ENCODE peak calls at places on chromosomes 4 and X, in seven cellular contexts. T is HCT116, V is Peyer's patch, W is tibial nerve, N is breast epithelium, C is adrenal gland, E is uterus. M is an unnamed sample. For H3K4me1, the result is how much of the 10 kb centered on the place peaks cover.

GRCh38 chr4:8370835-8371234 is 69.7 kb downstream of the ACOX3 start:
- DNase-seq in T (no peak), N (no peak), V (peak), E (peak), W (no peak), C (no peak), M (peak)

GRCh38 chr4:184067931-184068554 is 149.6 kb downstream of the ENPP6 start:
- DNase-seq in T (no peak), N (no peak), C (no peak), W (no peak), E (no peak), V (no peak), M (no peak)

GRCh38 chr4:37066149-37066548 is 178.4 kb upstream of the NWD2 start:
- DNase-seq in N (no peak), W (no peak), T (no peak), V (no peak), C (peak), E (no peak), M (no peak)

GRCh38 chrX:1582686-1583437 is 8.5 kb upstream of the AKAP17A start:
- DNase-seq in T (peak), N (no peak), V (no peak), W (no peak), E (no peak), C (no peak), M (no peak)

GRCh38 chr4:180617203-180617602 is 1626.0 kb upstream of the TENM3 start:
- DNase-seq in C (no peak), V (no peak), W (no peak), T (no peak), N (no peak), E (no peak), M (no peak)

GRCh38 chrX:41265615-41266014 is 68.3 kb upstream of the DDX3X start:
- DNase-seq in N (no peak), T (no peak), C (no peak), W (no peak), E (peak), V (no peak), M (peak)

GRCh38 chr4:165726831-165727230 is 146.2 kb upstream of the TLL1 start:
- DNase-seq in T (no peak), N (no peak), C (no peak), W (no peak), V (no peak), E (no peak), M (no peak)

GRCh38 chr4:25817059-25817681 is 45.6 kb downstream of the SEL1L3 start:
- DNase-seq in T (no peak), C (no peak), W (no peak), V (no peak), E (no peak), N (no peak), M (no peak)

GRCh38 chr4:114964016-114964415 is 149.4 kb downstream of the NDST4 start:
- DNase-seq in T (no peak), C (no peak), V (no peak), N (no peak), E (no peak), W (no peak), M (no peak)

GRCh38 chr4:187814737-187815465 is 180.7 kb upstream of the ZFP42 start:
- DNase-seq in C (peak), T (no peak), N (no peak), V (peak), E (peak), W (no peak), M (no peak)

GRCh38 chrX:154549766-154550165 is 2.3 kb downstream of the IKBKG start:
- DNase-seq in C (no peak), E (no peak), W (no peak), T (no peak), V (no peak), N (no peak), M (no peak)

GRCh38 chrX:133781174-133781573 is 204.2 kb downstream of the GPC3 start:
- DNase-seq in W (no peak), N (no peak), C (no peak), T (no peak), E (no peak), V (no peak), M (no peak)

GRCh38 chr4:16967722-16968121 is 69.3 kb upstream of the LDB2 start:
- DNase-seq in N (no peak), E (peak), C (no peak), W (peak), V (no peak), T (no peak), M (peak)

GRCh38 chrX:16882702-16883486 is 12.7 kb upstream of the RBBP7 start:
- DNase-seq in V (peak), T (peak), W (peak), E (peak), N (peak), C (peak), M (peak)

GRCh38 chr4:79823148-79823763 is 249.8 kb downstream of the ANTXR2 start:
- DNase-seq in T (no peak), V (no peak), E (peak), C (peak), W (no peak), N (no peak), M (peak)

GRCh38 chrX:153913211-153913610 is 8.7 kb downstream of the AVPR2 start:
- DNase-seq in T (no peak), E (no peak), N (no peak), W (no peak), V (no peak), C (no peak), M (no peak)

GRCh38 chr4:118969359-118969758 is 80.7 kb downstream of the SYNPO2 start:
- DNase-seq in T (peak), W (peak), N (no peak), C (peak), V (no peak), E (peak), M (peak)

GRCh38 chrX:65926095-65927019 is 113.5 kb downstream of the VSIG4 start:
- DNase-seq in E (no peak), N (no peak), W (no peak), V (no peak), T (no peak), C (no peak), M (no peak)

GRCh38 chrX:2489446-2490445 is 11.0 kb downstream of the DHRSX start:
- DNase-seq in V (peak), N (no peak), T (no peak), E (no peak), W (no peak), C (no peak), M (no peak)

GRCh38 chrX:9562851-9563250 is 98.0 kb downstream of the TBL1X start:
- DNase-seq in E (no peak), C (no peak), T (no peak), W (no peak), N (no peak), V (no peak), M (no peak)

GRCh38 chr4:23878912-23879732 is 10.7 kb downstream of the PPARGC1A start:
- DNase-seq in V (no peak), W (no peak), C (no peak), T (no peak), N (no peak), E (no peak), M (no peak)

GRCh38 chrX:13511557-13512330 is 57.7 kb upstream of the EGFL6 start:
- DNase-seq in T (no peak), N (no peak), E (no peak), C (no peak), W (no peak), V (no peak), M (no peak)

GRCh38 chr4:96602661-96603060 is 762.8 kb downstream of the PDHA2 start:
- DNase-seq in T (peak), C (no peak), N (no peak), E (no peak), W (no peak), V (no peak), M (no peak)

GRCh38 chr4:109873791-109874514 is 26.0 kb downstream of the LRIT3 start:
- DNase-seq in V (no peak), T (peak), E (no peak), N (no peak), W (no peak), C (no peak), M (no peak)

GRCh38 chr4:81913427-81913878 is 441.7 kb upstream of the RASGEF1B start:
- DNase-seq in E (no peak), N (no peak), T (peak), C (peak), W (no peak), V (no peak), M (no peak)

GRCh38 chr4:53960843-53961242 is 103.6 kb downstream of the CHIC2 start:
- DNase-seq in T (no peak), W (no peak), N (no peak), C (no peak), E (no peak), V (no peak), M (no peak)

GRCh38 chr4:68461790-68462189 is 14.5 kb downstream of the TMPRSS11E start:
- DNase-seq in W (no peak), V (no peak), N (no peak), C (no peak), T (no peak), E (no peak), M (no peak)

GRCh38 chrX:31353095-31353494 is 281.3 kb upstream of the FTHL17 start:
- DNase-seq in W (no peak), C (no peak), V (no peak), N (no peak), E (no peak), T (no peak), M (no peak)

GRCh38 chr4:152640058-152640921 is 39.5 kb downstream of the TMEM154 start:
- DNase-seq in C (no peak), N (no peak), V (no peak), W (no peak), T (no peak), E (no peak), M (no peak)

DNA sequence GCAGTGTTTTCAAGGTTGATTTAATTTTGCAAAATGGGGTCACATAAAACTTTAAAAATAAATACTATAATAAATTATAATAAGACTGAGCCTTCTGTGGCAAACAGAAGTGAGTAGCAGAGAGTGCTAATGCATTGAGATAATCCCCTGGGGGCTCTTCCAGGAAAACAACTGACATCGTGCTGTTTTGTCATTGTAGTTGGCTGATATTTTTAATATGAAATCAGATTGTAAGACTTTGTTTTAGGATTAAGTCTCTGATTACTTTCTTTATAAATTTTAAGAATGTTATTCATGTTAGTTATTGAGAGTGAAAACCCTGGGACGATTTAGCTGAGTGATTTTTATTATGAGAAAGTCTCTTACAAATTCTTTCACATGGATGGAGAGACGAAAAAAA is 103.1 kb downstream of the AFF1 start:
- DNase-seq in E (no peak), W (no peak), T (no peak), C (no peak), N (no peak), V (no peak), M (no peak)
- H3K4me1 ChIP-seq in E (under half), W (under half), T (under half), C (half or more), N (under half), V (under half), M (half or more)

DNA sequence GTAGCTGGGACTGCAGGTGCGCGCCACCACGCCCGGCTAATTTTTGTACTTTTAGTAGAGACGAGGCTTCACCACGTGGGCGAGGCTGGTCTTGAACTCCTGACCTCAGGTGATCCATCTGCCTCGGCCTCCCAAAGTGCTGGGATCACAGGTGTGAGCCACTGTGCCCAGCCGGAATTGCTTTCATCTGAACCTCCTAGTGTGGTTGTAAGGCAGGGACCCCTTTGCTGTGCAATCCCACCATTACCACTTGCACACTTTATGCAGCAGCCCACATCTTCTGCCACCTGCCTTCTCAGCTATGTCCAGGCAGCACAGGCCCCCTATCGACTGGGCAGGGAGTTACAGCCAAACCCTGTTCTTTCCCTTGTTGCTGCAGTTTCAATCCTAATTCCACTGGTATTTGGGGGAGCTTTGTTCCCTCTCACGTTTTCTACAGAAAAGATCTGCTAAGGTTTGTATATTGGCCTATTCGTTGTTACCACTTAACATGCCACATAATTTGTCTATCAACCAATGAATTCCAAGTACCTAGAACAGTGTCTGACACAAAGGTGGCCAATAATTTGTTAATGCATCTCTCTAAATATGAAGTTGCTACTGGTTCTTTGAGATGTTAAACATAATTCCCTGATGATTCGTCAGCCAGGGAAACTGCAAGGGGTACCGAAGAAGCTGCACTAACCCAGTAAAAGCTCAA is 6.5 kb downstream of the RPL39 start:
- DNase-seq in E (no peak), C (no peak), V (peak), N (no peak), T (no peak), W (no peak), M (no peak)
- TF ChIP-seq POLR2A in E (no peak), C (no peak), V (no peak), N (no peak), T (no peak), W (no peak), M (no peak)

DNA sequence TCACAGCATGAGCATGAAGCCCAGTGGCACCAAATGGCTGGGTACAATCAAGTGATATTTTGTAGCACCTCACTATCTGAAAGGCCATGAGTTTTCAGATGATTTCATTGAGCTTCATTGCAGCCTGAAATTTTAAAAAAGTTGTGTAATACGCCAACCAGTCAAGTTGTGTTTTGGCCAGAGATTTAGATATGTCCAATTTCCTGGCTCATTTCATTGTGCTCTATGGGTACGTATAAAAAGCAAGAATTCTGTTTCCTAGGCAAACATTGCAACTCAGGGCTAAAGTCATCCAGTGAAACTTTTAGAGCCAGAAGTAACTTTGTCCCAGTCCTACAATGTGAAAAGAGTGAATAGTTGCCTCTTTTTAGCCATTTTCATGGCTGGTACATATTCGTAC is 212.5 kb downstream of the GC start:
- DNase-seq in W (no peak), E (no peak), T (no peak), C (no peak), N (no peak), V (no peak), M (no peak)
- H3K4me1 ChIP-seq in W (under half), E (under half), T (under half), C (under half), N (under half), V (under half), M (under half)

GRCh38 chrX:48468247-48468671 is 1.8 kb downstream of the SLC38A5 start:
- DNase-seq in N (no peak), E (no peak), T (no peak), C (no peak), W (no peak), V (no peak), M (peak)
- TF ChIP-seq POLR2A in N (no peak), E (no peak), T (no peak), C (no peak), W (no peak), V (no peak), M (no peak)

GRCh38 chr4:1222036-1222789 is 26.7 kb downstream of the CTBP1 start:
- DNase-seq in W (no peak), E (no peak), C (no peak), N (no peak), T (no peak), V (no peak), M (no peak)
- H3K4me1 ChIP-seq in W (under half), E (under half), C (under half), N (under half), T (under half), V (under half), M (under half)

GRCh38 chr4:159252491-159252890 is 149.6 kb downstream of the RAPGEF2 start:
- DNase-seq in V (no peak), N (no peak), C (no peak), E (no peak), T (no peak), W (no peak), M (no peak)
- TF ChIP-seq POLR2A in V (no peak), N (no peak), C (no peak), E (no peak), T (no peak), W (no peak), M (no peak)